ENCODE peak calls at places on chromosomes 11 and 22, in six cellular contexts. W is glutamatergic neuron; O is AG09309; G is GM12891; P is activated T-cell treated with anti-CD3 and anti-CD28 coated beads, Interleukin-2, amount 50 U/mL, for 72 hours; D is NCI-H446 treated with DMSO at 0.1 percent for 48 hours. J is an unnamed sample.

GRCh38 chr11:88375927-88376470 is 38.5 kb upstream of the CTSC start:
- DNase-seq in W (no peak), O (no peak), G (no peak), P (no peak), D (no peak), J (no peak)

GRCh38 chr11:1151366-1152315 is 6.1 kb upstream of the MUC5AC start:
- DNase-seq in W (peak), O (no peak), G (no peak), P (no peak), D (no peak), J (no peak)

GRCh38 chr11:6526411-6527135 is 29.5 kb downstream of the DNHD1 start:
- DNase-seq in W (no peak), O (no peak), G (no peak), P (no peak), D (no peak), J (no peak)

GRCh38 chr11:9687736-9688494 is 24.0 kb downstream of the SWAP70 start:
- DNase-seq in W (no peak), O (no peak), G (no peak), P (no peak), D (peak), J (no peak)

GRCh38 chr11:132405728-132406127 is 1035.3 kb downstream of the NTM start:
- DNase-seq in W (no peak), O (no peak), G (no peak), P (no peak), D (no peak), J (no peak)

GRCh38 chr22:49958961-49959781 is 1.4 kb upstream of the PIM3 start:
- DNase-seq in W (peak), O (no peak), G (no peak), P (no peak), D (no peak), J (no peak)

GRCh38 chr11:69062873-69063665 is 14.3 kb downstream of the TPCN2 start:
- DNase-seq in W (no peak), O (no peak), G (no peak), P (no peak), D (no peak), J (no peak)

GRCh38 chr22:36395061-36395849 is 7.5 kb upstream of the MYH9 start:
- DNase-seq in W (no peak), O (no peak), G (no peak), P (no peak), D (no peak), J (peak)

GRCh38 chr22:37740455-37741311 is 43.8 kb downstream of the TRIOBP start:
- DNase-seq in W (no peak), O (no peak), G (no peak), P (peak), D (no peak), J (no peak)

GRCh38 chr11:18429349-18429748 is 17.2 kb downstream of the LDHC start:
- DNase-seq in W (no peak), O (no peak), G (no peak), P (no peak), D (no peak), J (no peak)